ENCODE peak calls at places on chromosome 16, in six cellular contexts. Y, D, Q, E, N and T are unnamed samples.

GRCh38 chr16:22369221-22369811 is 5.1 kb downstream of the CDR2 start:
- DNase-seq in Y (no peak), N (no peak), Q (peak), E (peak), D (peak), T (no peak)

GRCh38 chr16:26818393-26818792 is 248.3 kb upstream of the C16orf82 start:
- DNase-seq in D (no peak), E (no peak), N (no peak), Q (no peak), Y (no peak), T (no peak)

GRCh38 chr16:54931757-54932660 is 1.3 kb downstream of the IRX5 start:
- DNase-seq in D (no peak), Y (peak), Q (no peak), N (no peak), E (no peak), T (no peak)

GRCh38 chr16:117381-118365 is 20.8 kb downstream of the NPRL3 start:
- DNase-seq in N (peak), E (peak), Q (peak), Y (peak), D (peak), T (no peak)

GRCh38 chr16:48235058-48235555 is 9.0 kb upstream of the LONP2 start:
- DNase-seq in D (no peak), Q (no peak), N (no peak), E (no peak), Y (no peak), T (no peak)

GRCh38 chr16:58435779-58436178 is 43.5 kb downstream of the GINS3 start:
- DNase-seq in E (no peak), Y (no peak), Q (no peak), D (no peak), N (no peak), T (no peak)

GRCh38 chr16:70661534-70661917 is 15.2 kb downstream of the IL34 start:
- DNase-seq in Q (no peak), Y (peak), D (no peak), N (no peak), E (no peak), T (peak)

GRCh38 chr16:78742501-78743283 is 643.2 kb downstream of the WWOX start:
- DNase-seq in N (peak), Q (no peak), D (peak), Y (no peak), E (no peak), T (peak)

GRCh38 chr16:67936124-67936875 is at the start of gene PSMB10:
- DNase-seq in Y (peak), N (peak), D (peak), Q (peak), E (peak), T (no peak)

GRCh38 chr16:521381-522210 is 5.9 kb upstream of the CAPN15 start:
- DNase-seq in N (no peak), Y (no peak), Q (no peak), E (no peak), D (no peak), T (no peak)

GRCh38 chr16:68798398-68798797 is 44.9 kb upstream of the TANGO6 start:
- DNase-seq in N (no peak), D (no peak), E (no peak), Y (no peak), Q (no peak), T (no peak)

GRCh38 chr16:68382296-68382718 is 66.0 kb downstream of the SMPD3 start:
- DNase-seq in E (no peak), D (peak), Y (peak), N (no peak), Q (no peak), T (no peak)

GRCh38 chr16:27253526-27253930 is 15.0 kb downstream of the NSMCE1 start:
- DNase-seq in N (no peak), D (no peak), Q (no peak), Y (no peak), E (no peak), T (no peak)

GRCh38 chr16:68229431-68230175 is 6.3 kb downstream of the ESRP2 start:
- DNase-seq in N (no peak), Q (peak), D (peak), E (no peak), Y (peak), T (peak)

GRCh38 chr16:31876955-31877828 is 3.6 kb downstream of the ZNF267 start:
- DNase-seq in N (peak), E (no peak), D (no peak), Q (peak), Y (no peak), T (no peak)

GRCh38 chr16:75432828-75433731 is at the start of gene CFDP1:
- DNase-seq in N (peak), D (peak), Q (peak), Y (peak), E (peak), T (peak)

GRCh38 chr16:81715358-81716196 is 63.5 kb upstream of the PLCG2 start:
- DNase-seq in N (peak), E (no peak), Y (no peak), D (peak), Q (no peak), T (no peak)

GRCh38 chr16:79276506-79276905 is 324.0 kb downstream of the MAF start:
- DNase-seq in N (no peak), Q (no peak), E (no peak), D (no peak), Y (no peak), T (no peak)

GRCh38 chr16:20879175-20880053 is 20.7 kb downstream of the DCUN1D3 start:
- DNase-seq in Q (peak), N (no peak), E (no peak), D (no peak), Y (no peak), T (no peak)

GRCh38 chr16:73093146-73094144 is 45.5 kb upstream of the ZFHX3 start:
- DNase-seq in E (peak), Q (no peak), Y (peak), D (no peak), N (no peak), T (peak)

GRCh38 chr16:89003831-89004208 is 26.8 kb upstream of the CBFA2T3 start:
- DNase-seq in Q (no peak), N (no peak), E (no peak), D (no peak), Y (peak), T (no peak)

GRCh38 chr16:14172200-14172805 is 101.2 kb downstream of the MRTFB start:
- DNase-seq in N (no peak), E (no peak), D (no peak), Q (peak), Y (no peak), T (no peak)

GRCh38 chr16:89115216-89115949 is 21.7 kb downstream of the ACSF3 start:
- DNase-seq in Y (no peak), D (peak), N (peak), Q (no peak), E (peak), T (peak)

GRCh38 chr16:80033783-80034468 is 433.4 kb upstream of the MAF start:
- DNase-seq in Q (no peak), Y (no peak), D (no peak), E (no peak), N (no peak), T (no peak)

GRCh38 chr16:80208015-80208414 is 332.8 kb upstream of the DYNLRB2 start:
- DNase-seq in Q (no peak), Y (no peak), D (no peak), E (no peak), N (no peak), T (no peak)

GRCh38 chr16:88058136-88058535 is 106.9 kb downstream of the BANP start:
- DNase-seq in Y (no peak), N (no peak), D (no peak), Q (no peak), E (no peak), T (no peak)

GRCh38 chr16:30490210-30490609 is 17.7 kb downstream of the ITGAL start:
- DNase-seq in N (no peak), D (no peak), Y (no peak), Q (no peak), E (no peak), T (no peak)

GRCh38 chr16:50066482-50067289 is 916 bp downstream of the HEATR3 start:
- DNase-seq in Y (no peak), D (peak), N (no peak), E (no peak), Q (no peak), T (no peak)

GRCh38 chr16:70745536-70746025 is 55.4 kb downstream of the VAC14 start:
- DNase-seq in Y (no peak), E (no peak), N (no peak), D (no peak), Q (no peak), T (no peak)

GRCh38 chr16:89359296-89360147 is 130.8 kb downstream of the ANKRD11 start:
- DNase-seq in N (no peak), D (no peak), Y (no peak), E (no peak), Q (no peak), T (no peak)

GRCh38 chr16:81752225-81752875 is 26.7 kb upstream of the PLCG2 start:
- DNase-seq in E (peak), D (peak), N (no peak), Q (no peak), Y (no peak), T (peak)

GRCh38 chr16:12901597-12902436 is at the start of gene SHISA9:
- DNase-seq in E (no peak), Y (peak), D (no peak), N (no peak), Q (no peak), T (no peak)

GRCh38 chr16:47320546-47321315 is 140.1 kb downstream of the ITFG1 start:
- DNase-seq in N (no peak), Q (no peak), D (no peak), Y (peak), E (no peak), T (no peak)

GRCh38 chr16:54936086-54936978 is 5.7 kb downstream of the IRX5 start:
- DNase-seq in N (no peak), E (peak), Q (no peak), Y (no peak), D (no peak), T (no peak)

GRCh38 chr16:72836985-72837384 is 210.9 kb downstream of the ZFHX3 start:
- DNase-seq in Y (no peak), N (no peak), E (no peak), Q (peak), D (no peak), T (no peak)

GRCh38 chr16:27851586-27851985 is 211.9 kb downstream of the GSG1L start:
- DNase-seq in N (no peak), D (no peak), Q (no peak), Y (no peak), E (no peak), T (peak)

GRCh38 chr16:17375388-17376304 is 95.1 kb downstream of the XYLT1 start:
- DNase-seq in Q (no peak), D (peak), E (no peak), N (no peak), Y (peak), T (no peak)

GRCh38 chr16:66443269-66443652 is 16.2 kb downstream of the BEAN1 start:
- DNase-seq in N (no peak), D (no peak), Q (no peak), Y (no peak), E (no peak), T (no peak)

GRCh38 chr16:66446737-66447136 is 19.6 kb downstream of the BEAN1 start:
- DNase-seq in E (no peak), D (no peak), N (no peak), Q (no peak), Y (no peak), T (no peak)

GRCh38 chr16:66442502-66443268 is 15.6 kb downstream of the BEAN1 start:
- DNase-seq in Y (no peak), D (no peak), Q (no peak), N (no peak), E (no peak), T (no peak)

GRCh38 chr16:66441586-66442375 is 14.7 kb downstream of the BEAN1 start:
- DNase-seq in E (no peak), D (no peak), Y (no peak), Q (no peak), N (no peak), T (no peak)

GRCh38 chr16:66444049-66444481 is 17.0 kb downstream of the BEAN1 start:
- DNase-seq in N (no peak), E (no peak), Y (no peak), Q (peak), D (no peak), T (peak)
- TF ChIP-seq CTCF in N (no peak), E (no peak), Y (no peak), Q (peak), D (no peak), T (no peak)

GRCh38 chr16:84390131-84390785 is 21.9 kb downstream of the ATP2C2 start:
- DNase-seq in D (no peak), E (no peak), N (no peak), Y (no peak), Q (no peak), T (no peak)
- H3K27ac ChIP-seq in D (no peak), E (no peak), N (no peak), Y (no peak), Q (no peak), T (no peak)

DNA sequence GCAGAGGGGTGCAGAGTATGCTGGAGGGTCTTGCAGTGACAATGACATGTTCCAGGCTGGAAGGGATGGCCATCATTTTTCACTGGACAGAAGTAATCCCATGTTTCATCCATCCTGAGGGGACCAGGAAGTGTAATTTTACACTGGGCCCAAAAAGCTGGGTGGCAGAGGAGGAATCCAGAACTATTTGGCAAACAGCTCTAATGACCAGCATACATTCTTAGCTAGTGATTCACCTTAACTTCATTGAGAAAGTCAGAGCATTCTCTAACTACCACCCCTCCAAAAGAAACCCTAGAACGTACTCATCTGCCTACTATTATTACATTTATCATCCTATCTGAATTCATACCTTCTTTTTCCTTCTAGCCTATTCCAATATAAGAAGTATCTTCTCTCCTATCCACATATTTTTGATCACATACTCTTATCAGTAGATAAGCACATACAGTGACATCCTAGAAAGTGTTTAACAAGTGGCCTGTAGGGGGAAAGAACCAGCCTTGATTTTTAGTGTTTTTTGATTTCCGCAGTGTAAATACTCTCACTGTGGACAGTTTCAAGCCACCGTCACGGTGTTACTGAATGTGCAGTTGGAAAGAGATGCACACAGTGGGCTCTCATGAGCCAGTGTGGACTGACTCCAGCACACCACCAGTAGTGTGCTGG is 118.1 kb downstream of the FTO start:
- DNase-seq in E (no peak), D (no peak), Y (no peak), Q (peak), N (no peak), T (no peak)
- TF ChIP-seq CTCF in E (no peak), D (no peak), Y (peak), Q (no peak), N (no peak), T (no peak)

DNA sequence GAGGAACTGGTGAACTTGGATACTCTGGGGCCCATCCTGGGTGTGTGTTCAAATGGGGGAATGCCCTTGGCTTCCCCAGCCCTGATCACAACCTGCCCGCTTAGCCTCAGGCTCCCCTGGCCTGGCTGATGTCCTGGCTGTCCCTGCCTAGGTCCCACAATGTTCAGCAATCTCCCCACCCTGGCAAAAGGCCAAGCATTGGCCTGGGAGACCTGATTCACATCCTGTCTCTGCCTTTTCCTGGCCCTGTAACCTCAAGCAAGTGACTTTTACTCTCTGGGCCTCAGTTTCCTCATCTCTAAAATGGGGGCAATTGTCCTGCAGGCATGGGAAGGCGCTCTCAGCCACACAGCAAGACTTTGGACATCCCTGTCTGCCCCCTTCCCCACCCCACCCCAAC is 14.4 kb downstream of the CPNE2 start:
- DNase-seq in E (peak), D (no peak), Q (no peak), N (no peak), Y (peak), T (no peak)
- H3K27ac ChIP-seq in E (no peak), D (no peak), Q (no peak), N (no peak), Y (no peak), T (no peak)

GRCh38 chr16:2196162-2196980 is at the start of gene CASKIN1:
- DNase-seq in D (no peak), N (no peak), Y (peak), E (no peak), Q (no peak), T (no peak)

GRCh38 chr16:2194166-2194834 is 2.1 kb downstream of the CASKIN1 start:
- DNase-seq in E (no peak), N (no peak), Q (no peak), Y (no peak), D (no peak), T (no peak)

GRCh38 chr16:2196981-2197511 is 641 bp upstream of the CASKIN1 start:
- DNase-seq in Q (no peak), Y (no peak), D (no peak), E (no peak), N (no peak), T (no peak)

GRCh38 chr16:2195316-2196161 is 866 bp downstream of the CASKIN1 start:
- DNase-seq in Q (no peak), E (no peak), D (no peak), N (no peak), Y (peak), T (no peak)

GRCh38 chr16:2194852-2195315 is 1.5 kb downstream of the CASKIN1 start:
- DNase-seq in D (peak), Y (peak), E (no peak), Q (peak), N (peak), T (no peak)
- TF ChIP-seq CTCF in D (peak), Y (peak), E (peak), Q (peak), N (peak), T (peak)

DNA sequence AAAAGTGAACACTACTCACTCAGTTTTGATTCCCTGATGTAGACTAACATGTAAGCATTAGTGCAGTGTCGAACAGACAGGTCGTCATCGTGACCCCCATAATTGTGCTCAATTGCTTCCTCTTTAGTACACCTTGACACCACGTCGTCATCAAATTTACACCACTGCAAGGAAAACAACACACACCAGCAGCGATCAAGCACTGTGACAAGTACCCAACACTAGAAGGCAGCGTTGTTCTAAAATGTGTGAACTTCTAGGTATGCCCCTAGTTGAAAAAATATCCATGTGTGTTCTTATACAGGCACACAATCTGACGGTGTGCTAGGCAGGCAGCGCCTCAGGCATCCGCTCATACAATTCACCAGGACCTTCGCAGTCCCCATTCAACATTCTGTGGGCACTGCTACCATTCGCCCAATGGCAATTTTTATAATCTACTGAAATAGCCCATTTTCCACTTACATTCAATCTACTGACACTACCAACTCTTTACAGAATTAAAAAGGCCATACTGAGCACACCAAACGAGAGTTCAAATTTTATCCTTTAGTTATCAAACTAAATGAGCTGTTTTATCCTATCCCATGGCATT is 23.1 kb downstream of the LITAFD start:
- DNase-seq in Q (peak), Y (peak), D (peak), N (no peak), E (no peak), T (no peak)
- H3K27ac ChIP-seq in Q (no peak), Y (no peak), D (no peak), N (no peak), E (no peak), T (no peak)

DNA sequence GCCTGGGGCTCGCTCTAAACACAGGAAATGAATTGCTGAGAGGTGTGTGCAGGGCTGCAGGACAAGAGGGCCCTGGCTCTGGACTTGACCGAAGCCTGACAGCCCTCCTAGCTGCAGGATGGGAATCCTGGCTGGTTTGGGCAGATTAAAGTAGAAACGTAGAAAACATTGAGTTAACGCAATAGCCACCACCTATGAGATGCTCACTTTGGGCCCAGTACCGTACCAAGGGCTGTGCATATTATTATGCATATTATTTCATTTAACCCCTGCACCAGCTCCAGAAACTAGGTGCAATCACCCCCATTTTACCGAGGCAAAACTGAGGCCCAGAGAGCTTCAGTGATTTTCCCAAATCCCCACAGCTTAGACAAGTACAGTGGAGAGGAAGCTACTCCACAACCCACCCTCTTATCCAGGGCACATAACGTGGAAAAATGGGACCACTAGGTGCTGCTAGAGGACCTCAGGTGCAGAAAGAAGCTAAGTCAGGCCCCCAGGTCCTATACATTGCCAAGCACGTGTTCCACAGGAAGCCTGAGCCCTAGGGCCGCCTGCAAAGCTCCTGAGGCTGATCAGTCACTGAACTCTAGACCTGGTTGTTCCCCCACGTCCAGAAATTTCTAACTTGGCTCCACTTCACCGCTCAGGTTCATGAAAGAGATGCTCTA is 79.2 kb downstream of the MYH11 start:
- DNase-seq in Q (peak), Y (peak), N (no peak), E (no peak), D (peak), T (no peak)
- TF ChIP-seq CTCF in Q (peak), Y (peak), N (no peak), E (peak), D (peak), T (peak)

DNA sequence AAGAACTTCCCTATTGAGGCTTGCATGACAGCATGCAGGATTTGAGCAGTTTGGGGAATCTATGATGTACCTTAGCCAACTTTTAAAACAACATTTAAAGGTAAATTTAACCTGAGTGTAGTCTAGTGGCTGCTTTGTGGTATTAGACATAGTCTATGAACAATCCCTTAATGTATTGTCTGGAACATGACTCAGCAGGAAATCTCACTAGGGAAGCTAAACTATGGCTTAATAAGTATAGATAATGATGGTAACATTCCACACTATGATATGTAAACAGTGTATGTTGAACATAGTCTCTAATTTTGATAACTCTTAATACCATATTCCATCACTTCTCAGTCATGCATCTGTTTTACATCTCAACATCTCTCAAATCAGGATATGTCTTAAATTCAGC is 52.1 kb upstream of the SLC12A3 start:
- DNase-seq in E (no peak), Q (peak), D (no peak), N (no peak), Y (no peak), T (no peak)
- H3K27ac ChIP-seq in E (no peak), Q (peak), D (no peak), N (no peak), Y (peak), T (no peak)

GRCh38 chr16:86942469-86943175 is 364.3 kb downstream of the FOXL1 start:
- DNase-seq in E (no peak), D (no peak), N (no peak), Q (no peak), Y (no peak), T (no peak)
- TF ChIP-seq CTCF in E (no peak), D (no peak), N (no peak), Q (no peak), Y (no peak), T (no peak)